ENCODE peak calls at places on chromosome 9, in nine cellular contexts. K is EL; I is effector memory CD8-positive, alpha-beta T cell; V is activated naive CD4-positive, alpha-beta T cell treated with anti-CD3 and anti-CD28 coated beads, Interleukin-2, amount 10 ng/mL, durations not matched to agents 7 days and 5 days; J is M059J; R is CD8-positive, alpha-beta T cell; T is WTC11; Z is tibial nerve; S is T1000. N is an unnamed sample.

GRCh38 chr9:96719538-96720315 is 58.2 kb downstream of the ZNF510 start:
- DNase-seq in K (no peak), I (no peak), S (no peak), Z (no peak), T (peak; percentile 21), V (no peak), R (no peak), J (peak; percentile 43), N (no peak)

GRCh38 chr9:91241909-91242308 is 119.8 kb downstream of the AUH start:
- DNase-seq in Z (no peak), S (no peak), J (no peak), V (no peak), T (no peak), K (no peak), R (no peak), I (no peak), N (no peak)

GRCh38 chr9:88414298-88414697 is 26.1 kb downstream of the SPIN1 start:
- DNase-seq in T (no peak), I (no peak), R (no peak), S (no peak), Z (no peak), K (no peak), J (no peak), V (no peak), N (no peak)

GRCh38 chr9:98057095-98057799 is 715 bp downstream of the NANS start:
- DNase-seq in T (no peak), V (peak; percentile 77), I (peak; percentile 48), J (peak; percentile 65), K (peak; percentile 37), Z (peak; percentile 21), S (no peak), R (peak; percentile 48), N (no peak)

GRCh38 chr9:129702563-129702962 is 37.1 kb downstream of the PRRX2 start:
- DNase-seq in T (no peak), Z (no peak), I (no peak), V (no peak), K (peak; percentile 89), R (no peak), J (peak; percentile 71), S (no peak), N (no peak)

GRCh38 chr9:36738318-36738975 is 165.8 kb downstream of the MELK start:
- DNase-seq in T (no peak), R (no peak), S (no peak), Z (no peak), K (peak; percentile 42), I (no peak), J (peak; percentile 75), V (no peak), N (no peak)

GRCh38 chr9:27431573-27431972 is 92.5 kb upstream of the IFNK start:
- DNase-seq in S (no peak), R (no peak), J (no peak), Z (no peak), T (no peak), V (no peak), K (no peak), I (no peak), N (no peak)

GRCh38 chr9:132584616-132585560 is 2.5 kb downstream of the BARHL1 start:
- DNase-seq in V (no peak), J (peak; percentile 61), K (peak; percentile 50), S (no peak), T (no peak), I (no peak), Z (no peak), R (no peak), N (no peak)

GRCh38 chr9:37407468-37407867 is 15.0 kb upstream of the GRHPR start:
- DNase-seq in T (no peak), S (no peak), I (no peak), Z (no peak), V (no peak), R (no peak), J (peak; percentile 29), K (no peak), N (no peak)

GRCh38 chr9:137269231-137269772 is 8.2 kb upstream of the TOR4A start:
- DNase-seq in V (no peak), K (peak; percentile 48), T (no peak), Z (no peak), S (no peak), I (no peak), R (no peak), J (no peak), N (no peak)

GRCh38 chr9:87763286-87763685 is 37.4 kb downstream of the CTSL start:
- DNase-seq in V (no peak), I (no peak), Z (no peak), T (no peak), K (no peak), S (no peak), J (no peak), R (no peak), N (no peak)

GRCh38 chr9:35906923-35907699 is 1.1 kb downstream of the HRCT1 start:
- DNase-seq in K (peak; percentile 66), V (no peak), T (no peak), Z (peak; percentile 62), I (no peak), S (no peak), R (no peak), J (peak; percentile 85), N (peak; percentile 60)

GRCh38 chr9:35563791-35564197 is 41.3 kb upstream of the TESK1 start:
- DNase-seq in T (peak; percentile 52), K (no peak), I (no peak), J (no peak), R (no peak), Z (no peak), V (no peak), S (no peak), N (no peak)

GRCh38 chr9:129665814-129666511 is 516 bp downstream of the PRRX2 start:
- DNase-seq in V (no peak), I (no peak), K (no peak), J (no peak), S (no peak), T (peak; percentile 29), R (no peak), Z (no peak), N (no peak)

GRCh38 chr9:77453857-77454647 is 194.1 kb downstream of the GNA14 start:
- DNase-seq in I (no peak), T (no peak), Z (no peak), J (no peak), R (no peak), S (no peak), V (no peak), K (no peak), N (no peak)

GRCh38 chr9:16191691-16192402 is 639.0 kb downstream of the CCDC171 start:
- DNase-seq in I (no peak), Z (peak; percentile 76), T (peak; percentile 91), S (peak; percentile 64), R (peak; percentile 40), V (peak; percentile 36), J (peak; percentile 88), K (peak; percentile 95), N (peak; percentile 80)

N was measured in astrocyte of the cerebellum.